ENCODE peak calls at places on chromosomes 1 and 21, in six cellular contexts. H is EL; I is effector CD8-positive, alpha-beta T cell; W is activated CD8-positive, alpha-beta memory T cell treated with anti-CD3 and anti-CD28 coated beads for 24 hours; G is GM06990; B is ELR. T is an unnamed sample.

GRCh38 chr1:42479621-42480020 is 16.5 kb downstream of the CCDC30 start:
- DNase-seq in H (peak; percentile 39), I (no peak), W (no peak), G (no peak), B (peak; percentile 67), T (no peak)

GRCh38 chr1:216599851-216600250 is 123.4 kb downstream of the ESRRG start:
- DNase-seq in H (no peak), I (no peak), W (no peak), G (no peak), B (no peak), T (no peak)

GRCh38 chr1:35460796-35461195 is 96.4 kb downstream of the KIAA0319L start:
- DNase-seq in H (no peak), I (no peak), W (no peak), G (no peak), B (no peak), T (no peak)

GRCh38 chr1:25204797-25205441 is 27.4 kb downstream of the SYF2 start:
- DNase-seq in H (peak; percentile 73), I (no peak), W (peak; percentile 60), G (no peak), B (peak; percentile 71), T (peak; percentile 66)

GRCh38 chr1:7902478-7903084 is 38.1 kb downstream of the TNFRSF9 start:
- DNase-seq in H (peak; percentile 82), I (peak; percentile 32), W (peak; percentile 83), G (peak; percentile 26), B (peak; percentile 75), T (peak; percentile 73)

GRCh38 chr21:27292229-27292628 is 325.3 kb upstream of the ADAMTS5 start:
- DNase-seq in H (no peak), I (no peak), W (no peak), G (no peak), B (no peak), T (no peak)

GRCh38 chr1:116474921-116475849 is 95.6 kb downstream of the CD58 start:
- DNase-seq in H (no peak), I (no peak), W (no peak), G (no peak), B (no peak), T (no peak)

GRCh38 chr1:16718908-16719533 is 21.3 kb upstream of the RNU1-4 start:
- DNase-seq in H (peak; percentile 6), I (no peak), W (peak; percentile 56), G (no peak), B (no peak), T (peak; percentile 47)

GRCh38 chr21:42041711-42042110 is 29.4 kb upstream of the UMODL1 start:
- DNase-seq in H (no peak), I (no peak), W (no peak), G (no peak), B (no peak), T (no peak)

GRCh38 chr1:218705911-218706893 is 361.1 kb downstream of the TGFB2 start:
- DNase-seq in H (peak; percentile 98), I (no peak), W (no peak), G (no peak), B (peak; percentile 98), T (no peak)

GRCh38 chr1:201090536-201090935 is 21.7 kb downstream of the CACNA1S start:
- DNase-seq in H (no peak), I (no peak), W (no peak), G (no peak), B (no peak), T (no peak)

GRCh38 chr21:17454315-17455027 is 58.4 kb upstream of the CXADR start:
- DNase-seq in H (peak; percentile 88), I (no peak), W (peak; percentile 82), G (peak; percentile 64), B (peak; percentile 90), T (no peak)

GRCh38 chr1:222370911-222371717 is 176.8 kb downstream of the HHIPL2 start:
- DNase-seq in H (peak; percentile 98), I (no peak), W (no peak), G (no peak), B (peak; percentile 97), T (no peak)

GRCh38 chr1:243268284-243268653 is 12.4 kb downstream of the SDCCAG8 start:
- DNase-seq in H (peak; percentile 93), I (no peak), W (no peak), G (no peak), B (peak; percentile 94), T (no peak)

GRCh38 chr1:116360435-116361173 is 12.4 kb upstream of the ATP1A1 start:
- DNase-seq in H (peak; percentile 20), I (no peak), W (no peak), G (no peak), B (peak; percentile 51), T (no peak)

GRCh38 chr1:14968251-14968812 is 185.2 kb upstream of the TMEM51 start:
- DNase-seq in H (peak; percentile 94), I (no peak), W (no peak), G (no peak), B (peak; percentile 86), T (no peak)

GRCh38 chr1:116529199-116529616 is 41.6 kb downstream of the CD58 start:
- DNase-seq in H (peak; percentile 87), I (no peak), W (no peak), G (no peak), B (peak; percentile 75), T (no peak)

GRCh38 chr1:192732787-192733186 is 76.1 kb upstream of the RGS2 start:
- DNase-seq in H (peak; percentile 11), I (no peak), W (no peak), G (peak; percentile 1), B (peak; percentile 43), T (no peak)

GRCh38 chr1:12626888-12627287 is 8.9 kb upstream of the DHRS3 start:
- DNase-seq in H (no peak), I (no peak), W (no peak), G (no peak), B (no peak), T (no peak)

GRCh38 chr1:179798864-179799516 is 55.9 kb downstream of the FAM163A start:
- DNase-seq in H (no peak), I (no peak), W (no peak), G (no peak), B (no peak), T (no peak)

T was measured in GM13977.